ENCODE peak calls at places on chromosomes 3 and 15, in seven cellular contexts. One of them, this sample, is unnamed.

GRCh38 chr15:64566629-64567427 is 106.5 kb downstream of the ZNF609 start:
- DNase-seq in Panc1: no peak
- DNase-seq in GM10248: no peak
- DNase-seq in astrocyte of the spinal cord: no peak
- DNase-seq in PC-3: no peak
- DNase-seq in uterus: no peak
- DNase-seq in fibroblast of mammary gland: no peak
- DNase-seq in this sample: no peak

GRCh38 chr15:48981941-48982340 is 18.2 kb upstream of the SHC4 start:
- DNase-seq in uterus: no peak
- DNase-seq in PC-3: no peak
- DNase-seq in Panc1: no peak
- DNase-seq in GM10248: no peak
- DNase-seq in fibroblast of mammary gland: no peak
- DNase-seq in astrocyte of the spinal cord: no peak
- DNase-seq in this sample: no peak

GRCh38 chr15:26628879-26629529 is 143.9 kb downstream of the GABRB3 start:
- DNase-seq in uterus: peak; percentile 22
- DNase-seq in PC-3: peak; percentile 91
- DNase-seq in GM10248: no peak
- DNase-seq in Panc1: no peak
- DNase-seq in fibroblast of mammary gland: peak; percentile 45
- DNase-seq in astrocyte of the spinal cord: no peak
- DNase-seq in this sample: no peak

GRCh38 chr15:90864507-90864906 is 3.9 kb upstream of the FURIN start:
- DNase-seq in PC-3: no peak
- DNase-seq in fibroblast of mammary gland: no peak
- DNase-seq in astrocyte of the spinal cord: no peak
- DNase-seq in uterus: no peak
- DNase-seq in GM10248: no peak
- DNase-seq in Panc1: no peak
- DNase-seq in this sample: no peak

GRCh38 chr3:182212479-182213076 is 500.9 kb downstream of the SOX2 start:
- DNase-seq in uterus: peak; percentile 38
- DNase-seq in fibroblast of mammary gland: peak; percentile 97
- DNase-seq in GM10248: no peak
- DNase-seq in astrocyte of the spinal cord: peak; percentile 95
- DNase-seq in PC-3: peak; percentile 99
- DNase-seq in Panc1: peak; percentile 97
- DNase-seq in this sample: no peak

GRCh38 chr15:69346112-69346511 is 47.4 kb downstream of the PAQR5 start:
- DNase-seq in GM10248: no peak
- DNase-seq in astrocyte of the spinal cord: peak; percentile 5
- DNase-seq in Panc1: no peak
- DNase-seq in fibroblast of mammary gland: peak; percentile 55
- DNase-seq in PC-3: peak; percentile 25
- DNase-seq in uterus: no peak
- DNase-seq in this sample: no peak

GRCh38 chr15:38490231-38490630 is 36.3 kb downstream of the FAM98B start:
- DNase-seq in fibroblast of mammary gland: no peak
- DNase-seq in GM10248: no peak
- DNase-seq in uterus: no peak
- DNase-seq in astrocyte of the spinal cord: peak; percentile 70
- DNase-seq in PC-3: no peak
- DNase-seq in Panc1: no peak
- DNase-seq in this sample: no peak

GRCh38 chr15:70210538-70210937 is 112.8 kb upstream of the TLE3 start:
- DNase-seq in uterus: no peak
- DNase-seq in GM10248: no peak
- DNase-seq in astrocyte of the spinal cord: no peak
- DNase-seq in PC-3: no peak
- DNase-seq in Panc1: no peak
- DNase-seq in fibroblast of mammary gland: no peak
- DNase-seq in this sample: no peak

GRCh38 chr15:76976572-76977270 is 18.2 kb upstream of the PSTPIP1 start:
- DNase-seq in Panc1: no peak
- DNase-seq in uterus: no peak
- DNase-seq in GM10248: peak; percentile 55
- DNase-seq in astrocyte of the spinal cord: no peak
- DNase-seq in fibroblast of mammary gland: no peak
- DNase-seq in PC-3: no peak
- DNase-seq in this sample: no peak

GRCh38 chr3:55427739-55428138 is 59.4 kb downstream of the WNT5A start:
- DNase-seq in astrocyte of the spinal cord: no peak
- DNase-seq in PC-3: peak; percentile 64
- DNase-seq in GM10248: no peak
- DNase-seq in Panc1: no peak
- DNase-seq in fibroblast of mammary gland: no peak
- DNase-seq in uterus: no peak
- DNase-seq in this sample: no peak

GRCh38 chr15:76993114-76993715 is 1.7 kb upstream of the PSTPIP1 start:
- DNase-seq in uterus: no peak
- DNase-seq in Panc1: no peak
- DNase-seq in astrocyte of the spinal cord: no peak
- DNase-seq in GM10248: no peak
- DNase-seq in PC-3: no peak
- DNase-seq in fibroblast of mammary gland: no peak
- DNase-seq in this sample: no peak

GRCh38 chr15:40441012-40441735 is 421 bp downstream of the BAHD1 start:
- DNase-seq in GM10248: no peak
- DNase-seq in astrocyte of the spinal cord: no peak
- DNase-seq in Panc1: no peak
- DNase-seq in uterus: no peak
- DNase-seq in fibroblast of mammary gland: no peak
- DNase-seq in PC-3: no peak
- DNase-seq in this sample: peak; percentile 75

DNA sequence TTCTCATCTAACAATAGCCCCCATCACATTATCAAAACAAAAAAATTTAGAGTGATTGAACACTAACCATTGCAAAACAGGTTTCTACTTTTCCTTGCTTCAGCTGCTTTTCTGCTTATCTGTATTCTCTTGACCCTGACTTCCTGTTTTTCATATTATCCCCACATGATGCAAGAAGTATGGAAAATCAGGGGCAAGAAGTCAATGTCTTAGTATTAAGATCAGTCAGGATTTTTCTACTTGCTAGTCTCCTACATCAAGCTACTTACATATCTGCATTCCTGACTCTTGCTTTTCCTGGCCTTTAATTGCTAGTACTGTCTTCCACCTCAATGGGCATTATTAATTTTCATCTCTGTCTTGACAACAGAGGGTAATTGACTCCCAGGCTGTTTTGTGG is 300.2 kb downstream of the OTOL1 start:
- DNase-seq in GM10248: no peak
- DNase-seq in PC-3: no peak
- DNase-seq in fibroblast of mammary gland: no peak
- DNase-seq in uterus: no peak
- DNase-seq in Panc1: no peak
- DNase-seq in astrocyte of the spinal cord: no peak
- DNase-seq in this sample: no peak
- TF ChIP-seq CTCF in GM10248: no peak
- TF ChIP-seq CTCF in PC-3: no peak
- TF ChIP-seq CTCF in fibroblast of mammary gland: no peak
- TF ChIP-seq CTCF in uterus: no peak
- TF ChIP-seq CTCF in Panc1: no peak
- TF ChIP-seq CTCF in astrocyte of the spinal cord: no peak
- TF ChIP-seq CTCF in this sample: no peak

DNA sequence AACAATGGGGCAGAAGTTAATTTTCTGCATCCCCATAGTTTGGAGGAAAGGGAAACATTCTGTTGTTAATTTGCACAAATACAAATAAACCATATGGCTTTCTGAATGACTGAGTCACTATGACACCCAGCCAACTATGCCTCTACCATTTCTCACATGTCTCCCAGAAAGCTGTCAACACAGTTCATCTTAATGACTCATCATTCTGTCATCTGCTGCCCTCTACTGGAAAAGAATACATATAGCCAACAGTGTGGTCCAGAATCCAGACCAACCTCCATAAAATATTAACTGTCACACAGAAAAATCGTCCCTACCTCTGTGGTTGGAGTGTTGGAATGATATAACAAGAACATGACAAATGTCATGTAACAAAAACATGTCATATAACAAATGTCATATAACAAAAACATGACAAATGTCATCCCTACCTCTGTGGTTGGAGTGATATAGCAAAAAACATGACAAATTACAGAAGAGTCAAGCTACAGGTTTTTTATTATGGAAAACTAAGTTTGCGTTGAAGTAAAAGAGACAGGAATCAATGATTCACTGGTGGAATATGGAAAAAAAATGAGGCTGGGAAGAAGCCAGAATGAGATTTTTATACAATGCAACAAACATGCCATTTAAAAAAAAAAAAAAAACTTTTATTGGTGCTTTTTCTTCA is 47.7 kb upstream of the GYG1 start:
- DNase-seq in astrocyte of the spinal cord: peak; percentile 81
- DNase-seq in GM10248: peak; percentile 73
- DNase-seq in PC-3: peak; percentile 93
- DNase-seq in Panc1: peak; percentile 80
- DNase-seq in fibroblast of mammary gland: peak; percentile 96
- DNase-seq in uterus: no peak
- DNase-seq in this sample: peak; percentile 79
- TF ChIP-seq CTCF in astrocyte of the spinal cord: peak; percentile 60
- TF ChIP-seq CTCF in GM10248: peak; percentile 72
- TF ChIP-seq CTCF in PC-3: peak; percentile 91
- TF ChIP-seq CTCF in Panc1: peak; percentile 83
- TF ChIP-seq CTCF in fibroblast of mammary gland: peak; percentile 78
- TF ChIP-seq CTCF in uterus: peak; percentile 52
- TF ChIP-seq CTCF in this sample: peak; percentile 68

GRCh38 chr3:194964809-194965208 is 279.1 kb downstream of the FAM43A start:
- DNase-seq in Panc1: no peak
- DNase-seq in PC-3: peak; percentile 40
- DNase-seq in astrocyte of the spinal cord: no peak
- DNase-seq in GM10248: no peak
- DNase-seq in uterus: no peak
- DNase-seq in fibroblast of mammary gland: no peak
- DNase-seq in this sample: no peak
- TF ChIP-seq CTCF in Panc1: no peak
- TF ChIP-seq CTCF in PC-3: peak; percentile 36
- TF ChIP-seq CTCF in astrocyte of the spinal cord: no peak
- TF ChIP-seq CTCF in GM10248: no peak
- TF ChIP-seq CTCF in uterus: no peak
- TF ChIP-seq CTCF in fibroblast of mammary gland: no peak
- TF ChIP-seq CTCF in this sample: no peak

DNA sequence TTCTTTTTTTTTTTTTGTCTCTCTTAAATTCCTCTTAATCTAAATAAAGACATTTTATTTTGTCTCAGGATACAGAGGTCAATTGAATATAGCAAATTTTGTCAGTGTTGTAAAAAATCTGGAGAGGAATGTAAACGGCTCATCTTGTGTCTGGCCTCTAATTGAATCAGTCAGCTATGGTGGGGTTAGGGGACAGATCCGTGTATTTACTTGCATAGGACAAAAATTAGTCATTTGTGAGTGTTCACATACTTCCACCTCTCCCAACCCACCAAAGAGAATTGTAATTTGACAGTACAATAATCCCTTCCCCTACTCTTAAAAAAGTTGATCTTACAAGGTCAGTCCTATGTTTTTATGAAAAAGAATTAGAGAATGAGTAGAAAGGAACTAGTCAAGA is 18.3 kb downstream of the PPARG start:
- DNase-seq in astrocyte of the spinal cord: no peak
- DNase-seq in Panc1: no peak
- DNase-seq in GM10248: no peak
- DNase-seq in PC-3: peak; percentile 53
- DNase-seq in fibroblast of mammary gland: no peak
- DNase-seq in uterus: no peak
- DNase-seq in this sample: no peak
- TF ChIP-seq CTCF in astrocyte of the spinal cord: no peak
- TF ChIP-seq CTCF in Panc1: no peak
- TF ChIP-seq CTCF in GM10248: no peak
- TF ChIP-seq CTCF in PC-3: no peak
- TF ChIP-seq CTCF in fibroblast of mammary gland: no peak
- TF ChIP-seq CTCF in uterus: no peak
- TF ChIP-seq CTCF in this sample: no peak

DNA sequence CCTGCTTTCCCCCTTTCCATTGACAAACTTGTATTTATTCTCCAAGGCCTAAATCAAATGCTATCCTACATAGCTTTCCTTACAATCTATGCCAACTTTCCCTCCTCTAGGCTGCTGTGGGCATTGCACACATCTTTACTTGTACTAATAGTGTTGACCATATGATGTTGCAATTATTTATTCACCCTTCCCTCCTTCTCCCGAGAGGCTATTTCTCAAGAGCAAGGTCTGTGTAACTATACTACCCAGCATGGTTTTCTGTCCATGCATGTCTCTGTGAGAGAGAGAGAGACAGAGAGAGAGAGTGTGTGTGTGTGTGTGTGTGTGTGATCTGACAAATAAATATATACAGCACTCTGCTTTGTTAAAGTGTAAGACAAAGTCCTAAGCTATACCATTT is 63.8 kb downstream of the GTPBP8 start:
- DNase-seq in fibroblast of mammary gland: peak; percentile 90
- DNase-seq in PC-3: no peak
- DNase-seq in GM10248: no peak
- DNase-seq in Panc1: no peak
- DNase-seq in uterus: no peak
- DNase-seq in astrocyte of the spinal cord: peak; percentile 32
- DNase-seq in this sample: no peak
- TF ChIP-seq CTCF in fibroblast of mammary gland: peak; percentile 31
- TF ChIP-seq CTCF in PC-3: no peak
- TF ChIP-seq CTCF in GM10248: no peak
- TF ChIP-seq CTCF in Panc1: no peak
- TF ChIP-seq CTCF in uterus: no peak
- TF ChIP-seq CTCF in astrocyte of the spinal cord: no peak
- TF ChIP-seq CTCF in this sample: no peak

GRCh38 chr15:89103481-89104171 is 15.4 kb downstream of the ABHD2 start:
- DNase-seq in GM10248: no peak
- DNase-seq in Panc1: no peak
- DNase-seq in fibroblast of mammary gland: no peak
- DNase-seq in astrocyte of the spinal cord: no peak
- DNase-seq in PC-3: no peak
- DNase-seq in uterus: no peak
- DNase-seq in this sample: no peak

GRCh38 chr15:89105147-89105546 is 16.9 kb downstream of the ABHD2 start:
- DNase-seq in astrocyte of the spinal cord: peak; percentile 95
- DNase-seq in Panc1: no peak
- DNase-seq in PC-3: peak; percentile 85
- DNase-seq in fibroblast of mammary gland: peak; percentile 96
- DNase-seq in GM10248: no peak
- DNase-seq in uterus: peak; percentile 46
- DNase-seq in this sample: no peak

GRCh38 chr15:89106200-89106599 is 17.9 kb downstream of the ABHD2 start:
- DNase-seq in fibroblast of mammary gland: no peak
- DNase-seq in astrocyte of the spinal cord: no peak
- DNase-seq in PC-3: no peak
- DNase-seq in uterus: no peak
- DNase-seq in GM10248: no peak
- DNase-seq in Panc1: no peak
- DNase-seq in this sample: no peak

GRCh38 chr15:89101302-89102191 is 13.3 kb downstream of the ABHD2 start:
- DNase-seq in Panc1: peak; percentile 97
- DNase-seq in GM10248: peak; percentile 19
- DNase-seq in PC-3: peak; percentile 95
- DNase-seq in astrocyte of the spinal cord: peak; percentile 98
- DNase-seq in fibroblast of mammary gland: peak; percentile 98
- DNase-seq in uterus: peak; percentile 91
- DNase-seq in this sample: no peak

DNA sequence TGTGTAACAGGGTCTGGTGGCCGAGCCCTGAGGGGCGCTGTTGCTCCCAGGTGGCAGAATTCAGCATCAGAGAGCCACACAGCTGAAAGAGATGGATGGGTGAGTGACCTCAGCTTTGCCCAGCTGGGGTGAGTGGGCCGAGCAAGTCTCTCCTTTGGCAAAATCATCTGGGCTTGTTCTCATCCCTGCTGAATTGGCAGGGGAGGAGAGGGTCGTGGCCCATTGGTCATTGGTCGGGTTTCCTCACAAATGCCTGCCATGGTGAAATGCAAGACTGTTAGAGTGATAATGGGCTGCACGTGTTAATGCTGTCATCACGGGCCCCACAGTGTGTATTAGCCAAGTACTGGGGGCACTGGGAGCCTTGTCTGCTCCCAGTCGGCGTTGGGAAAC is 15.9 kb downstream of the ABHD2 start:
- DNase-seq in fibroblast of mammary gland: peak; percentile 85
- DNase-seq in astrocyte of the spinal cord: no peak
- DNase-seq in Panc1: no peak
- DNase-seq in uterus: peak; percentile 70
- DNase-seq in PC-3: no peak
- DNase-seq in GM10248: no peak
- DNase-seq in this sample: no peak
- TF ChIP-seq CTCF in fibroblast of mammary gland: no peak
- TF ChIP-seq CTCF in astrocyte of the spinal cord: no peak
- TF ChIP-seq CTCF in Panc1: no peak
- TF ChIP-seq CTCF in uterus: no peak
- TF ChIP-seq CTCF in PC-3: no peak
- TF ChIP-seq CTCF in GM10248: no peak
- TF ChIP-seq CTCF in this sample: no peak